ENCODE peak calls at places on chromosomes 3 and 15, in five cellular contexts. One of them, this sample, is unnamed.

GRCh38 chr3:113436794-113437193 is 4.5 kb downstream of the CFAP44 start:
- DNase-seq in dermis blood vessel endothelial cell: peak
- DNase-seq in activated gamma-delta T cell treated with Interleukin-2 at 50 U/mL for 16 hours: no peak
- DNase-seq in upper lobe of right lung: no peak
- DNase-seq in stimulated activated CD4-positive, alpha-beta T cell treated with anti-CD3 and anti-CD28 coated beads, TNF-alpha, amount 100 ng/mL, for 4 hours: no peak
- DNase-seq in this sample: no peak

GRCh38 chr15:63971427-63971805 is 74.9 kb downstream of the DAPK2 start:
- DNase-seq in dermis blood vessel endothelial cell: no peak
- DNase-seq in upper lobe of right lung: no peak
- DNase-seq in activated gamma-delta T cell treated with Interleukin-2 at 50 U/mL for 16 hours: peak
- DNase-seq in stimulated activated CD4-positive, alpha-beta T cell treated with anti-CD3 and anti-CD28 coated beads, TNF-alpha, amount 100 ng/mL, for 4 hours: no peak
- DNase-seq in this sample: peak

GRCh38 chr3:144774897-144775296 is 803.3 kb downstream of the DIPK2A start:
- DNase-seq in dermis blood vessel endothelial cell: no peak
- DNase-seq in activated gamma-delta T cell treated with Interleukin-2 at 50 U/mL for 16 hours: no peak
- DNase-seq in stimulated activated CD4-positive, alpha-beta T cell treated with anti-CD3 and anti-CD28 coated beads, TNF-alpha, amount 100 ng/mL, for 4 hours: no peak
- DNase-seq in upper lobe of right lung: no peak
- DNase-seq in this sample: no peak

GRCh38 chr3:4849136-4849535 is 130.1 kb upstream of the BHLHE40 start:
- DNase-seq in activated gamma-delta T cell treated with Interleukin-2 at 50 U/mL for 16 hours: no peak
- DNase-seq in dermis blood vessel endothelial cell: no peak
- DNase-seq in upper lobe of right lung: no peak
- DNase-seq in stimulated activated CD4-positive, alpha-beta T cell treated with anti-CD3 and anti-CD28 coated beads, TNF-alpha, amount 100 ng/mL, for 4 hours: no peak
- DNase-seq in this sample: no peak

GRCh38 chr3:27596920-27597319 is 112.7 kb upstream of the SLC4A7 start:
- DNase-seq in activated gamma-delta T cell treated with Interleukin-2 at 50 U/mL for 16 hours: no peak
- DNase-seq in stimulated activated CD4-positive, alpha-beta T cell treated with anti-CD3 and anti-CD28 coated beads, TNF-alpha, amount 100 ng/mL, for 4 hours: no peak
- DNase-seq in upper lobe of right lung: no peak
- DNase-seq in dermis blood vessel endothelial cell: no peak
- DNase-seq in this sample: no peak

GRCh38 chr15:62737551-62737950 is 305.0 kb upstream of the TPM1 start:
- DNase-seq in upper lobe of right lung: no peak
- DNase-seq in dermis blood vessel endothelial cell: no peak
- DNase-seq in stimulated activated CD4-positive, alpha-beta T cell treated with anti-CD3 and anti-CD28 coated beads, TNF-alpha, amount 100 ng/mL, for 4 hours: no peak
- DNase-seq in activated gamma-delta T cell treated with Interleukin-2 at 50 U/mL for 16 hours: no peak
- DNase-seq in this sample: no peak

GRCh38 chr3:50370594-50370993 is 11.3 kb upstream of the TMEM115 start:
- DNase-seq in upper lobe of right lung: no peak
- DNase-seq in dermis blood vessel endothelial cell: peak
- DNase-seq in stimulated activated CD4-positive, alpha-beta T cell treated with anti-CD3 and anti-CD28 coated beads, TNF-alpha, amount 100 ng/mL, for 4 hours: no peak
- DNase-seq in activated gamma-delta T cell treated with Interleukin-2 at 50 U/mL for 16 hours: no peak
- DNase-seq in this sample: no peak

GRCh38 chr3:61771976-61772375 is 210.6 kb downstream of the PTPRG start:
- DNase-seq in upper lobe of right lung: no peak
- DNase-seq in stimulated activated CD4-positive, alpha-beta T cell treated with anti-CD3 and anti-CD28 coated beads, TNF-alpha, amount 100 ng/mL, for 4 hours: no peak
- DNase-seq in dermis blood vessel endothelial cell: no peak
- DNase-seq in activated gamma-delta T cell treated with Interleukin-2 at 50 U/mL for 16 hours: no peak
- DNase-seq in this sample: no peak

GRCh38 chr3:184544513-184544861 is 17.1 kb upstream of the EPHB3 start:
- DNase-seq in upper lobe of right lung: no peak
- DNase-seq in dermis blood vessel endothelial cell: no peak
- DNase-seq in stimulated activated CD4-positive, alpha-beta T cell treated with anti-CD3 and anti-CD28 coated beads, TNF-alpha, amount 100 ng/mL, for 4 hours: no peak
- DNase-seq in activated gamma-delta T cell treated with Interleukin-2 at 50 U/mL for 16 hours: no peak
- DNase-seq in this sample: no peak

GRCh38 chr3:64088408-64089136 is 65.3 kb upstream of the PSMD6 start:
- DNase-seq in activated gamma-delta T cell treated with Interleukin-2 at 50 U/mL for 16 hours: no peak
- DNase-seq in stimulated activated CD4-positive, alpha-beta T cell treated with anti-CD3 and anti-CD28 coated beads, TNF-alpha, amount 100 ng/mL, for 4 hours: no peak
- DNase-seq in upper lobe of right lung: no peak
- DNase-seq in dermis blood vessel endothelial cell: no peak
- DNase-seq in this sample: no peak

GRCh38 chr3:61464785-61465184 is 96.6 kb upstream of the PTPRG start:
- DNase-seq in dermis blood vessel endothelial cell: no peak
- DNase-seq in activated gamma-delta T cell treated with Interleukin-2 at 50 U/mL for 16 hours: no peak
- DNase-seq in upper lobe of right lung: no peak
- DNase-seq in stimulated activated CD4-positive, alpha-beta T cell treated with anti-CD3 and anti-CD28 coated beads, TNF-alpha, amount 100 ng/mL, for 4 hours: no peak
- DNase-seq in this sample: no peak

GRCh38 chr3:30988774-30989173 is 94.3 kb upstream of the GADL1 start:
- DNase-seq in activated gamma-delta T cell treated with Interleukin-2 at 50 U/mL for 16 hours: no peak
- DNase-seq in stimulated activated CD4-positive, alpha-beta T cell treated with anti-CD3 and anti-CD28 coated beads, TNF-alpha, amount 100 ng/mL, for 4 hours: no peak
- DNase-seq in upper lobe of right lung: no peak
- DNase-seq in dermis blood vessel endothelial cell: no peak
- DNase-seq in this sample: no peak

GRCh38 chr3:61632568-61633175 is 71.3 kb downstream of the PTPRG start:
- DNase-seq in stimulated activated CD4-positive, alpha-beta T cell treated with anti-CD3 and anti-CD28 coated beads, TNF-alpha, amount 100 ng/mL, for 4 hours: no peak
- DNase-seq in dermis blood vessel endothelial cell: no peak
- DNase-seq in upper lobe of right lung: no peak
- DNase-seq in activated gamma-delta T cell treated with Interleukin-2 at 50 U/mL for 16 hours: no peak
- DNase-seq in this sample: no peak

GRCh38 chr15:98734472-98735284 is 86.3 kb downstream of the IGF1R start:
- DNase-seq in upper lobe of right lung: no peak
- DNase-seq in activated gamma-delta T cell treated with Interleukin-2 at 50 U/mL for 16 hours: no peak
- DNase-seq in dermis blood vessel endothelial cell: no peak
- DNase-seq in stimulated activated CD4-positive, alpha-beta T cell treated with anti-CD3 and anti-CD28 coated beads, TNF-alpha, amount 100 ng/mL, for 4 hours: no peak
- DNase-seq in this sample: no peak

GRCh38 chr15:35514759-35515158 is 31.2 kb downstream of the DPH6 start:
- DNase-seq in activated gamma-delta T cell treated with Interleukin-2 at 50 U/mL for 16 hours: no peak
- DNase-seq in upper lobe of right lung: no peak
- DNase-seq in stimulated activated CD4-positive, alpha-beta T cell treated with anti-CD3 and anti-CD28 coated beads, TNF-alpha, amount 100 ng/mL, for 4 hours: no peak
- DNase-seq in dermis blood vessel endothelial cell: peak
- DNase-seq in this sample: no peak

GRCh38 chr3:15610083-15610482 is 8.5 kb downstream of the BTD start:
- DNase-seq in upper lobe of right lung: peak
- DNase-seq in activated gamma-delta T cell treated with Interleukin-2 at 50 U/mL for 16 hours: no peak
- DNase-seq in stimulated activated CD4-positive, alpha-beta T cell treated with anti-CD3 and anti-CD28 coated beads, TNF-alpha, amount 100 ng/mL, for 4 hours: no peak
- DNase-seq in dermis blood vessel endothelial cell: no peak
- DNase-seq in this sample: no peak

GRCh38 chr15:98292442-98293240 is 332.1 kb downstream of the ARRDC4 start:
- DNase-seq in dermis blood vessel endothelial cell: peak
- DNase-seq in activated gamma-delta T cell treated with Interleukin-2 at 50 U/mL for 16 hours: no peak
- DNase-seq in stimulated activated CD4-positive, alpha-beta T cell treated with anti-CD3 and anti-CD28 coated beads, TNF-alpha, amount 100 ng/mL, for 4 hours: peak
- DNase-seq in upper lobe of right lung: peak
- DNase-seq in this sample: no peak

GRCh38 chr3:187889601-187890404 is 144.5 kb upstream of the BCL6 start:
- DNase-seq in activated gamma-delta T cell treated with Interleukin-2 at 50 U/mL for 16 hours: no peak
- DNase-seq in stimulated activated CD4-positive, alpha-beta T cell treated with anti-CD3 and anti-CD28 coated beads, TNF-alpha, amount 100 ng/mL, for 4 hours: no peak
- DNase-seq in upper lobe of right lung: no peak
- DNase-seq in dermis blood vessel endothelial cell: no peak
- DNase-seq in this sample: no peak

GRCh38 chr3:188881954-188882641 is 289.7 kb upstream of the TPRG1 start:
- DNase-seq in activated gamma-delta T cell treated with Interleukin-2 at 50 U/mL for 16 hours: no peak
- DNase-seq in stimulated activated CD4-positive, alpha-beta T cell treated with anti-CD3 and anti-CD28 coated beads, TNF-alpha, amount 100 ng/mL, for 4 hours: no peak
- DNase-seq in dermis blood vessel endothelial cell: peak
- DNase-seq in upper lobe of right lung: no peak
- DNase-seq in this sample: no peak

GRCh38 chr15:37253877-37254276 is 153.5 kb upstream of the MEIS2 start:
- DNase-seq in stimulated activated CD4-positive, alpha-beta T cell treated with anti-CD3 and anti-CD28 coated beads, TNF-alpha, amount 100 ng/mL, for 4 hours: no peak
- DNase-seq in dermis blood vessel endothelial cell: no peak
- DNase-seq in activated gamma-delta T cell treated with Interleukin-2 at 50 U/mL for 16 hours: no peak
- DNase-seq in upper lobe of right lung: no peak
- DNase-seq in this sample: no peak

GRCh38 chr3:72077473-72078259 is 292.7 kb upstream of the PROK2 start:
- DNase-seq in activated gamma-delta T cell treated with Interleukin-2 at 50 U/mL for 16 hours: no peak
- DNase-seq in upper lobe of right lung: no peak
- DNase-seq in dermis blood vessel endothelial cell: no peak
- DNase-seq in stimulated activated CD4-positive, alpha-beta T cell treated with anti-CD3 and anti-CD28 coated beads, TNF-alpha, amount 100 ng/mL, for 4 hours: no peak
- DNase-seq in this sample: no peak

GRCh38 chr15:62453356-62453755 is 288.3 kb upstream of the C2CD4B start:
- DNase-seq in upper lobe of right lung: no peak
- DNase-seq in stimulated activated CD4-positive, alpha-beta T cell treated with anti-CD3 and anti-CD28 coated beads, TNF-alpha, amount 100 ng/mL, for 4 hours: no peak
- DNase-seq in dermis blood vessel endothelial cell: peak
- DNase-seq in activated gamma-delta T cell treated with Interleukin-2 at 50 U/mL for 16 hours: no peak
- DNase-seq in this sample: no peak